ENCODE peak calls at places on chromosomes 11 and 22, in seven cellular contexts. W is smooth muscle cell of the brain vasculature; Z is A172; P is stimulated activated naive CD4-positive, alpha-beta T cell; R is neural progenitor cell; G is RCC 7860; K is AG04450. I is an unnamed sample.

GRCh38 chr11:33197915-33198727 is 36.8 kb upstream of the CSTF3 start:
- DNase-seq in P (no peak), R (no peak), K (no peak), W (no peak), Z (no peak), G (no peak), I (peak)

GRCh38 chr11:34379081-34379480 is 21.3 kb upstream of the ABTB2 start:
- DNase-seq in R (no peak), G (peak), W (no peak), K (no peak), Z (peak), P (no peak), I (peak)

GRCh38 chr22:44505796-44506354 is 7.8 kb upstream of the RTL6 start:
- DNase-seq in P (no peak), W (no peak), G (no peak), Z (no peak), K (no peak), R (no peak), I (no peak)

GRCh38 chr11:17197431-17197898 is 10.3 kb downstream of the PIK3C2A start:
- DNase-seq in Z (peak), K (no peak), W (no peak), R (no peak), G (peak), P (no peak), I (no peak)

GRCh38 chr11:46723359-46723680 is 4.3 kb downstream of the F2 start:
- DNase-seq in W (no peak), Z (no peak), K (no peak), P (no peak), R (no peak), G (no peak), I (no peak)

GRCh38 chr11:67382481-67383136 is 9.2 kb upstream of the RAD9A start:
- DNase-seq in R (peak), W (no peak), P (peak), K (no peak), Z (peak), G (peak), I (peak)

GRCh38 chr11:629237-629583 is 2.2 kb upstream of the SCT start:
- DNase-seq in Z (peak), R (no peak), P (no peak), K (no peak), W (no peak), G (no peak), I (peak)

GRCh38 chr11:134040386-134041297 is 28.2 kb upstream of the JAM3 start:
- DNase-seq in Z (peak), W (no peak), K (peak), G (no peak), R (no peak), P (no peak), I (no peak)

GRCh38 chr11:62958547-62959071 is 26.2 kb downstream of the SLC22A6 start:
- DNase-seq in K (peak), G (no peak), W (peak), R (no peak), Z (peak), P (no peak), I (no peak)

GRCh38 chr11:123570939-123571590 is 83.4 kb downstream of the SCN3B start:
- DNase-seq in G (no peak), R (no peak), Z (no peak), P (no peak), K (no peak), W (no peak), I (no peak)

GRCh38 chr11:62678770-62679696 is at the start of gene UBXN1:
- DNase-seq in K (peak), R (peak), P (peak), Z (peak), G (peak), W (peak), I (peak)

GRCh38 chr11:14687456-14687855 is 43.9 kb downstream of the PDE3B start:
- DNase-seq in G (no peak), W (no peak), Z (no peak), K (no peak), P (no peak), R (no peak), I (no peak)

GRCh38 chr11:112304914-112305313 is 44.3 kb upstream of the PLET1 start:
- DNase-seq in W (no peak), K (no peak), R (no peak), G (no peak), Z (no peak), P (no peak), I (no peak)

GRCh38 chr11:94330789-94331188 is 26.4 kb downstream of the IZUMO1R start:
- DNase-seq in W (no peak), P (no peak), K (no peak), R (no peak), Z (no peak), G (no peak), I (no peak)

GRCh38 chr11:18853086-18853720 is 61.6 kb upstream of the PTPN5 start:
- DNase-seq in K (no peak), R (peak), G (peak), P (no peak), W (no peak), Z (peak), I (peak)

GRCh38 chr11:71452354-71453020 is 516 bp upstream of the NADSYN1 start:
- DNase-seq in G (no peak), K (no peak), P (peak), W (no peak), R (peak), Z (no peak), I (peak)

GRCh38 chr11:94924074-94925031 is 49.0 kb downstream of the CWC15 start:
- DNase-seq in W (no peak), P (peak), Z (no peak), R (no peak), K (no peak), G (no peak), I (no peak)

GRCh38 chr11:93572621-93573020 is 29.4 kb upstream of the SMCO4 start:
- DNase-seq in Z (no peak), P (no peak), R (no peak), W (no peak), K (no peak), G (no peak), I (no peak)

GRCh38 chr11:71199226-71199815 is 53.1 kb downstream of the SHANK2 start:
- DNase-seq in R (no peak), G (no peak), K (no peak), Z (no peak), P (no peak), W (no peak), I (no peak)

GRCh38 chr22:40578171-40578570 is 58.3 kb downstream of the MRTFA start:
- DNase-seq in W (no peak), P (peak), Z (no peak), R (no peak), K (no peak), G (no peak), I (no peak)

GRCh38 chr11:10201343-10201742 is 92.7 kb downstream of the SBF2 start:
- DNase-seq in R (no peak), K (no peak), Z (no peak), P (no peak), W (no peak), G (no peak), I (no peak)

GRCh38 chr22:47655930-47656329 is 893.5 kb downstream of the TBC1D22A start:
- DNase-seq in W (no peak), Z (no peak), G (no peak), R (no peak), P (no peak), K (no peak), I (no peak)

GRCh38 chr22:49052023-49052538 is 775.6 kb downstream of the BRD1 start:
- DNase-seq in G (no peak), P (peak), W (no peak), Z (no peak), K (no peak), R (no peak), I (no peak)

GRCh38 chr11:47448566-47449427 is at the start of gene RAPSN:
- DNase-seq in Z (no peak), W (no peak), G (no peak), R (no peak), K (no peak), P (no peak), I (no peak)

GRCh38 chr11:122317337-122317736 is 201.3 kb upstream of the BLID start:
- DNase-seq in K (peak), W (no peak), G (no peak), P (no peak), Z (peak), R (no peak), I (no peak)

GRCh38 chr11:37371346-37371970 is 773.4 kb upstream of the RAG2 start:
- DNase-seq in W (no peak), K (no peak), P (no peak), R (no peak), Z (no peak), G (peak), I (no peak)

GRCh38 chr11:44404323-44404705 is 94.4 kb upstream of the ALX4 start:
- DNase-seq in Z (no peak), W (no peak), G (no peak), R (no peak), K (no peak), P (no peak), I (no peak)

I was measured in Kasumi-1.